ENCODE peak calls at places on chromosomes 7 and 10, in ten cellular contexts. B is ovary, J is prostate gland, I is WERI-Rb-1, R is neural progenitor cell, A is AG09309, Y is AG10803, V is fibroblast of mammary gland, L is heart left ventricle, M is GM12865. S is an unnamed sample.

GRCh38 chr7:74240482-74240881 is 13.7 kb downstream of the RFC2 start:
- DNase-seq in B (no peak), J (no peak), I (no peak), R (no peak), A (no peak), Y (no peak), V (no peak), L (no peak), M (no peak), S (no peak)

GRCh38 chr10:110016037-110016436 is 8.3 kb downstream of the ADD3 start:
- DNase-seq in B (no peak), J (peak), I (no peak), R (peak), A (no peak), Y (peak), V (peak), L (no peak), M (peak), S (peak)

GRCh38 chr10:75982611-75983369 is 551.4 kb downstream of the LRMDA start:
- DNase-seq in B (no peak), J (peak), I (no peak), R (no peak), A (no peak), Y (peak), V (peak), L (no peak), M (no peak), S (peak)

GRCh38 chr7:140284062-140284461 is 107.3 kb upstream of the KDM7A start:
- DNase-seq in B (no peak), J (no peak), I (no peak), R (no peak), A (no peak), Y (no peak), V (peak), L (no peak), M (peak), S (peak)

GRCh38 chr10:91294134-91294906 is 73.9 kb downstream of the PCGF5 start:
- DNase-seq in B (no peak), J (no peak), I (no peak), R (no peak), A (no peak), Y (peak), V (no peak), L (no peak), M (no peak), S (no peak)

GRCh38 chr10:69071610-69072009 is 16.3 kb upstream of the SRGN start:
- DNase-seq in B (no peak), J (no peak), I (no peak), R (no peak), A (no peak), Y (no peak), V (no peak), L (peak), M (no peak), S (no peak)

GRCh38 chr7:139441961-139442360 is 41.5 kb downstream of the KLRG2 start:
- DNase-seq in B (no peak), J (peak), I (no peak), R (no peak), A (no peak), Y (no peak), V (no peak), L (no peak), M (no peak), S (no peak)

GRCh38 chr10:92290076-92290836 is 622 bp downstream of the CPEB3 start:
- DNase-seq in B (no peak), J (peak), I (peak), R (no peak), A (no peak), Y (peak), V (peak), L (no peak), M (peak), S (peak)

GRCh38 chr10:103693070-103693811 is 162.1 kb downstream of the SH3PXD2A start:
- DNase-seq in B (peak), J (no peak), I (no peak), R (peak), A (no peak), Y (no peak), V (no peak), L (no peak), M (peak), S (no peak)

GRCh38 chr7:146216371-146217041 is 99.9 kb downstream of the CNTNAP2 start:
- DNase-seq in B (no peak), J (no peak), I (peak), R (no peak), A (no peak), Y (no peak), V (no peak), L (no peak), M (no peak), S (no peak)

GRCh38 chr10:71971769-71972555 is 7.8 kb downstream of the CHST3 start:
- DNase-seq in B (no peak), J (no peak), I (no peak), R (no peak), A (no peak), Y (no peak), V (no peak), L (no peak), M (peak), S (no peak)

GRCh38 chr10:70084189-70084588 is 31.5 kb downstream of the MACROH2A2 start:
- DNase-seq in B (no peak), J (no peak), I (no peak), R (no peak), A (no peak), Y (no peak), V (peak), L (no peak), M (no peak), S (peak)

GRCh38 chr10:97333351-97333600 is 1.3 kb downstream of the FRAT2 start:
- DNase-seq in B (no peak), J (no peak), I (peak), R (peak), A (no peak), Y (no peak), V (peak), L (no peak), M (peak), S (peak)

GRCh38 chr10:97332586-97333350 is 1.8 kb downstream of the FRAT2 start:
- DNase-seq in B (peak), J (peak), I (no peak), R (peak), A (peak), Y (peak), V (peak), L (peak), M (peak), S (peak)

GRCh38 chr10:97335188-97335619 is 675 bp upstream of the FRAT2 start:
- DNase-seq in B (no peak), J (no peak), I (no peak), R (peak), A (no peak), Y (no peak), V (no peak), L (no peak), M (no peak), S (no peak)

GRCh38 chr10:97334370-97335175 is at the start of gene FRAT2:
- DNase-seq in B (peak), J (peak), I (peak), R (peak), A (peak), Y (peak), V (peak), L (peak), M (peak), S (peak)

DNA sequence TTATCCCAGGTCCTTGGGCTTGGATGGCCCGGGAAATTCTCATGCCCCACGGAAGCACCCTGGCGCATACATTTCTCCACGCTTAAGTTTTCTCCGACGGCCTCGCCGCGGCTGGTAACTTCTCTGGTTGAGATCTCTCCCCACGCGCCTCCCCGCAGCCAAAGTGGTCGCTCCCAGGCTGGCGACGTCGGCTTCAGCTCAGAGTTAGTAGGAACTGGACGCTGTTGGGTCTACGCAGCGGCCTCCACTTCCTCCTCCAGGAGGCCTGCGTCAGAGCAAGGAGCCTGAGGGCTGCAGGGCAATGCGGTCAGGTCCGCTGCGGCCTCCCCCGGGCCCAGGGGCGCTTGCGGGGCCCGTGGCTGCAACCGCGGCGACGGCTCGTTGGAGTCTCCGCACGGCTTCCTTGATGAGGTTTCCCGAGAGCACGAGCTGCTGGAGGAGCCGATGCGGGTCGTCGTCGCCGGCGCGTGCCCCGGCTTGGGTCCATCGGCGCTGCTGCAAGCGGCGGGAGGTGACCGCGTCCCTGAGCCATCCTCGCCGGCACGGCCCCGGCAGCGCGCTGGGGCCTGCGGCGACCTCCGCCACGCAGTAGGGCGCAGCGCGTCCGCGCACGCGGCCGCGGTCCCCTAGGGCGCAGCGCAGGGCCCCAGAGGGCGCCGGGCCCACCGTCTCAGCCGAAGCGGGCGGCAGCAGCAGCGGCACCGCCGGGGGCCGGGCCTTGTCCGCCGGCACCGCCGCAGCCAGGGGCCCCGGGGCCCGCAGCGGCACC is 744 bp downstream of the FRAT2 start:
- DNase-seq in B (peak), J (no peak), I (no peak), R (peak), A (no peak), Y (peak), V (peak), L (peak), M (peak), S (peak)
- TF ChIP-seq CTCF in B (no peak), J (no peak), I (no peak), R (no peak), A (no peak), Y (no peak), V (no peak), L (no peak), M (no peak), S (no peak)

DNA sequence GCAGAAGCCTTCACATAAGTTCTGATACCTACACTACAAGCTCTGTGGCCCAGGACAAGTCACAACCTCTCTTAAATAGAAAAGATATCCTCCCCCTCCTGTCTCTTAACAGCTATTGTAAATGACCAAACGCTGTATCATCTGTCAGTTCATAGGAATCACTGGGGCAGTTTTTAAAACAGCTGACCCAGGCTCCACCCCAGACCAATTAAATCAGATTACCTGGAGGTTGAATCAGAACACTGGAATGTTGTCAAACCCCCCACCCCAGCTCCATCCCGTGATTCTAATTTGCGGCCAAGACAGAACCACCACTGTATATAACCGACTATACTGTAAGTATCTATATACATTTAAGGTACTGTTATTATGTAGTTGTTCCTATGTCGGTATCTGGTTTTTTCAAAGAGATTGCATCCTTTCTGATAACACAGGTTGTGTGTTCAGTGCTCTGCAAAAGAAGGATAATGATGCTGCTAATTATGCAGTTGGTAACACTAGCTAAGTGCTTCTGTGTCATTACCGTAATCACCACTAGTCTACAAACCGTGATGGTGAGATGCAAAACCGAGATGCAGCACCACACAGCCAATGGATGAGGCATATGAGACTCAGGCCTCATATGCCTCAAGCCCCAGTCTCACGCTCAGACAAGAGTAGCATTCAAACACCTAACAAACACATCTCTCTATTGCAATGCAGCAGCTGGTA is 47.4 kb downstream of the TNS3 start:
- DNase-seq in B (no peak), J (no peak), I (no peak), R (peak), A (no peak), Y (no peak), V (no peak), L (no peak), M (no peak), S (no peak)
- H3K4me3 ChIP-seq in B (no peak), J (no peak), I (no peak), R (peak), A (no peak), Y (no peak), V (no peak), L (no peak), M (no peak), S (no peak)

GRCh38 chr10:43420369-43421200 is 11.6 kb upstream of the HNRNPF start:
- DNase-seq in B (peak), J (peak), I (no peak), R (peak), A (no peak), Y (peak), V (peak), L (peak), M (peak), S (peak)
- TF ChIP-seq CTCF in B (no peak), J (no peak), I (no peak), R (peak), A (peak), Y (peak), V (no peak), L (peak), M (no peak), S (peak)

GRCh38 chr7:116511552-116512523 is 12.3 kb downstream of the CAV2 start:
- DNase-seq in B (no peak), J (no peak), I (no peak), R (peak), A (no peak), Y (peak), V (peak), L (peak), M (peak), S (peak)
- H3K4me3 ChIP-seq in B (peak), J (no peak), I (no peak), R (no peak), A (no peak), Y (peak), V (no peak), L (peak), M (peak), S (peak)

GRCh38 chr7:116162992-116163391 is 47.3 kb upstream of the TES start:
- DNase-seq in B (no peak), J (no peak), I (no peak), R (peak), A (no peak), Y (no peak), V (no peak), L (no peak), M (peak), S (no peak)
- TF ChIP-seq CTCF in B (no peak), J (no peak), I (no peak), R (no peak), A (no peak), Y (no peak), V (peak), L (no peak), M (no peak), S (peak)

DNA sequence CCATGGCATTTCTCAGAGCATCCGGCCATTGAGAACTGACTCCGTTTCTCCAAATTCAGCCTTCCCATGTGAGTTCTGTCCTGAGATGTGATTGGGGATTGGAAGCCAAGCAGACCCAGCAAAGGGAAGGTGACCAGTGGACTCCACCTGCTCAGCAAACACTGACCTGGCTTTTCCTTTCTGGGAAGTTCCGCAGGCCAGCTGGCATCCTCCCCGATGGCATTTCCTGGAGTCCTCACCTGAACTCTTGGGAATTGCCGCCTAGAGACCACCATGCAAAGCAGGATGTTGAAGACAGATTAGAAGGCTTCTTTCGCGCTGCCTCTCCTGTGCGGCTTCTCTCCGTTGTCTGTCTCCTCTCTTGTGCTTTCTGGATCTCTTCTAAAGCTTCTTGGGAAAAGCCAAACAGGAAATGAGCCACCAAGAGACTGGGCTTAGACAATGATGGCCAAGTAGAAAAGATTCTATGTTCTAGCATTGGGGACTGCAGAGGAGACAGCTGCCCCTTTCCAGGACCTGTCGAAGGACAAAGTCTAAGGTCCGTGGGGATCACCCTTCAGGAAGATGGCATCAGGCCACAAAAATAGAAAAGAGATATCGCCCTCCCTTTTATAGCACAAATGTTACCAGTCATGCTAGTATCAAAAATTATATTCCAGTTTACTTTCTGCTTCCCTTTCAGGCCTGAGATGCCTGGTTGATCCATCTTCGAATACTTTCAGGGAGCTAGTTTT is 103.7 kb upstream of the INSYN2A start:
- DNase-seq in B (no peak), J (no peak), I (no peak), R (no peak), A (no peak), Y (no peak), V (no peak), L (no peak), M (no peak), S (no peak)
- H3K4me3 ChIP-seq in B (no peak), J (no peak), I (no peak), R (no peak), A (no peak), Y (no peak), V (no peak), L (no peak), M (no peak), S (no peak)

GRCh38 chr7:30908681-30909080 is 3.0 kb upstream of the AQP1 start:
- DNase-seq in B (no peak), J (no peak), I (no peak), R (peak), A (no peak), Y (no peak), V (no peak), L (no peak), M (peak), S (no peak)
- TF ChIP-seq CTCF in B (no peak), J (no peak), I (no peak), R (peak), A (no peak), Y (no peak), V (no peak), L (no peak), M (peak), S (peak)

DNA sequence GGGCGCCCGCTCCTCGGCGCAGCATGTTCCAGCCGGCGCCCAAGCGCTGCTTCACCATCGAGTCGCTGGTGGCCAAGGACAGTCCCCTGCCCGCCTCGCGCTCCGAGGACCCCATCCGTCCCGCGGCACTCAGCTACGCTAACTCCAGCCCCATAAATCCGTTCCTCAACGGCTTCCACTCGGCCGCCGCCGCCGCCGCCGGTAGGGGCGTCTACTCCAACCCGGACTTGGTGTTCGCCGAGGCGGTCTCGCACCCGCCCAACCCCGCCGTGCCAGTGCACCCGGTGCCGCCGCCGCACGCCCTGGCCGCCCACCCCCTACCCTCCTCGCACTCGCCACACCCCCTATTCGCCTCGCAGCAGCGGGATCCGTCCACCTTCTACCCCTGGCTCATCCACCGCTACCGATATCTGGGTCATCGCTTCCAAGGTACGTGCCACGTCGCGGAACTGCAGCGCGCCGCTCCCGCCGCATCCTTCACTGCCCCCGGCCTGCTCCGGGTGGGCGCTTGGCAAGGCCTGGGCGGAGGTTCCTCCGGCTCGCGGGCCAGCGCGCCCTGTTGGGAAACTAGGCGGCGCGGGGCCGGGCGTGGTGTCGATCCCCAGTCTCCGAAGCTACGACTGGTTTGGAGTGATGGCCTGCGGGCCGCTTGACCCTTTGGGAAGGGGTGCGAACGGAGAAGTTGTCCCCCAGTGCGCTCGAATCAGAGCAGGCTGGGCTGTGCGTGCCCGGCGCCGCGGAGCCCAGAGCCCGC is 876 bp downstream of the EMX2 start:
- DNase-seq in B (peak), J (no peak), I (peak), R (peak), A (no peak), Y (peak), V (no peak), L (no peak), M (no peak), S (no peak)
- H3K4me3 ChIP-seq in B (peak), J (no peak), I (peak), R (peak), A (peak), Y (peak), V (peak), L (peak), M (no peak), S (peak)

GRCh38 chr7:46839651-46840050 is 742.3 kb downstream of the TNS3 start:
- DNase-seq in B (no peak), J (no peak), I (no peak), R (no peak), A (no peak), Y (peak), V (peak), L (no peak), M (no peak), S (no peak)
- TF ChIP-seq CTCF in B (no peak), J (no peak), I (no peak), R (no peak), A (no peak), Y (no peak), V (no peak), L (no peak), M (no peak), S (no peak)

GRCh38 chr10:55629792-55630490 is 731.1 kb downstream of the ZWINT start:
- DNase-seq in B (no peak), J (no peak), I (peak), R (peak), A (no peak), Y (peak), V (peak), L (no peak), M (no peak), S (peak)
- H3K4me3 ChIP-seq in B (no peak), J (no peak), I (peak), R (peak), A (no peak), Y (no peak), V (no peak), L (peak), M (no peak), S (no peak)

S was measured in choroid plexus epithelial cell.